ENCODE peak calls at places on chromosomes 7 and 10, in seven cellular contexts. C is DND-41, K is aorta, X is mesendoderm, W is cardiac muscle cell, N is coronary artery, A is PC-3. R is an unnamed sample.

GRCh38 chr7:22802426-22802825 is 20.2 kb downstream of the TOMM7 start:
- DNase-seq in N (no peak), X (peak), C (no peak), W (no peak), A (no peak), K (no peak), R (no peak)

GRCh38 chr7:24705481-24705954 is 51.7 kb downstream of the GSDME start:
- DNase-seq in X (no peak), A (no peak), K (no peak), W (no peak), N (peak), C (no peak), R (no peak)

GRCh38 chr10:57507788-57508187 is 759.9 kb downstream of the IPMK start:
- DNase-seq in C (no peak), X (no peak), W (no peak), A (no peak), N (no peak), K (no peak), R (no peak)

GRCh38 chr7:141785711-141786552 is 4.1 kb upstream of the TAS2R5 start:
- DNase-seq in X (peak), A (peak), C (peak), N (no peak), K (no peak), W (peak), R (no peak)

GRCh38 chr10:124745257-124745656 is 1.1 kb upstream of the FAM53B start:
- DNase-seq in N (no peak), X (no peak), W (no peak), A (no peak), C (no peak), K (no peak), R (no peak)

GRCh38 chr7:70738080-70738479 is 393.9 kb upstream of the GALNT17 start:
- DNase-seq in N (no peak), K (no peak), A (peak), X (peak), C (no peak), W (no peak), R (no peak)

GRCh38 chr10:82377608-82378007 is 502.6 kb downstream of the NRG3 start:
- DNase-seq in K (no peak), W (peak), A (no peak), X (peak), N (no peak), C (no peak), R (no peak)

GRCh38 chr10:24790599-24790998 is 66.9 kb upstream of the ARHGAP21 start:
- DNase-seq in W (no peak), K (no peak), C (no peak), A (no peak), X (peak), N (no peak), R (peak)

GRCh38 chr10:33657154-33657900 is 322.9 kb upstream of the NRP1 start:
- DNase-seq in C (no peak), K (no peak), X (no peak), A (peak), W (peak), N (no peak), R (no peak)

GRCh38 chr7:73539709-73540108 is 17.6 kb upstream of the BAZ1B start:
- DNase-seq in X (no peak), C (no peak), N (no peak), A (no peak), K (no peak), W (no peak), R (no peak)

GRCh38 chr7:104967595-104967994 is 46.4 kb upstream of the KMT2E start:
- DNase-seq in A (no peak), W (no peak), C (no peak), X (no peak), K (no peak), N (no peak), R (no peak)

GRCh38 chr7:29416906-29417305 is 146.7 kb upstream of the PRR15 start:
- DNase-seq in W (no peak), A (no peak), C (no peak), N (no peak), X (no peak), K (no peak), R (no peak)

GRCh38 chr7:158842486-158842885 is 13.2 kb upstream of the ESYT2 start:
- DNase-seq in C (no peak), N (no peak), A (no peak), X (no peak), W (no peak), K (no peak), R (no peak)

GRCh38 chr7:29189743-29190201 is 4.8 kb upstream of the CHN2 start:
- DNase-seq in A (peak), N (no peak), X (peak), K (peak), W (peak), C (peak), R (peak)

GRCh38 chr10:77989081-77989724 is 40.1 kb downstream of the POLR3A start:
- DNase-seq in C (no peak), W (no peak), K (peak), N (peak), X (no peak), A (peak), R (no peak)

GRCh38 chr7:82677493-82677892 is 233.9 kb upstream of the CACNA2D1 start:
- DNase-seq in X (peak), A (no peak), K (no peak), N (no peak), C (peak), W (peak), R (no peak)

GRCh38 chr7:145643981-145644380 is 472.6 kb upstream of the CNTNAP2 start:
- DNase-seq in K (no peak), A (peak), X (no peak), W (no peak), C (no peak), N (no peak), R (no peak)

GRCh38 chr7:14835399-14835798 is 67.2 kb downstream of the DGKB start:
- DNase-seq in C (no peak), N (no peak), W (peak), X (no peak), A (no peak), K (no peak), R (no peak)

GRCh38 chr7:73974948-73975926 is 52.7 kb upstream of the ELN start:
- DNase-seq in N (no peak), X (no peak), K (peak), C (no peak), W (no peak), A (no peak), R (no peak)

GRCh38 chr7:2710256-2710655 is 22.3 kb downstream of the AMZ1 start:
- DNase-seq in X (no peak), N (no peak), K (no peak), W (no peak), C (peak), A (no peak), R (no peak)

GRCh38 chr7:2024227-2024918 is 208.4 kb downstream of the MAD1L1 start:
- DNase-seq in X (peak), N (peak), C (no peak), K (peak), A (no peak), W (no peak), R (no peak)

GRCh38 chr10:105700327-105700726 is 1059.2 kb downstream of the SORCS3 start:
- DNase-seq in C (no peak), N (no peak), A (no peak), W (no peak), K (no peak), X (peak), R (no peak)

GRCh38 chr10:80613466-80613865 is 75.8 kb downstream of the SH2D4B start:
- DNase-seq in K (no peak), A (no peak), C (no peak), W (no peak), X (no peak), N (peak), R (no peak)

GRCh38 chr10:132036887-132037675 is 28.7 kb upstream of the JAKMIP3 start:
- DNase-seq in X (peak), W (peak), C (no peak), N (no peak), A (no peak), K (no peak), R (no peak)

GRCh38 chr10:131478398-131478989 is 167.0 kb upstream of the TCERG1L start:
- DNase-seq in W (no peak), A (no peak), X (no peak), N (peak), K (no peak), C (no peak), R (no peak)

GRCh38 chr10:93589648-93590562 is 11.1 kb downstream of the RBP4 start:
- DNase-seq in W (no peak), A (no peak), N (peak), K (no peak), X (no peak), C (no peak), R (no peak)

GRCh38 chr7:79182283-79182682 is 271.2 kb downstream of the MAGI2 start:
- DNase-seq in W (no peak), X (no peak), K (no peak), C (no peak), N (no peak), A (peak), R (no peak)

GRCh38 chr10:89644691-89644966 is 413 bp downstream of the PANK1 start:
- DNase-seq in N (no peak), A (no peak), C (no peak), W (no peak), K (no peak), X (no peak), R (peak)

GRCh38 chr7:137091396-137091795 is 222.9 kb downstream of the CHRM2 start:
- DNase-seq in W (peak), N (no peak), K (no peak), A (peak), X (peak), C (no peak), R (no peak)

GRCh38 chr7:47498229-47499056 is 83.5 kb downstream of the TNS3 start:
- DNase-seq in W (no peak), C (no peak), X (no peak), K (peak), A (no peak), N (no peak), R (no peak)

GRCh38 chr10:61356342-61356741 is 96.8 kb downstream of the TMEM26 start:
- DNase-seq in X (no peak), N (no peak), W (no peak), C (no peak), K (no peak), A (no peak), R (no peak)

GRCh38 chr10:49690673-49691356 is 11.4 kb downstream of the C10orf53 start:
- DNase-seq in K (no peak), N (no peak), W (no peak), C (no peak), X (no peak), A (no peak), R (no peak)

GRCh38 chr10:86057708-86058107 is 308.9 kb downstream of the GRID1 start:
- DNase-seq in X (peak), N (peak), K (no peak), W (no peak), A (no peak), C (no peak), R (no peak)

GRCh38 chr10:100174699-100175677 is 10.8 kb downstream of the ERLIN1 start:
- DNase-seq in C (no peak), X (no peak), N (no peak), K (no peak), A (no peak), W (no peak), R (no peak)

GRCh38 chr7:116239019-116239418 is 28.7 kb downstream of the TES start:
- DNase-seq in X (no peak), C (no peak), W (no peak), A (no peak), K (no peak), N (no peak), R (no peak)

GRCh38 chr10:107141539-107142061 is 22.9 kb downstream of the SORCS1 start:
- DNase-seq in A (no peak), C (no peak), X (no peak), W (no peak), K (no peak), N (no peak), R (no peak)

GRCh38 chr7:97001656-97002554 is 3.4 kb upstream of the DLX6 start:
- DNase-seq in K (no peak), W (no peak), A (no peak), C (no peak), X (peak), N (no peak), R (no peak)
- H3K27ac ChIP-seq in K (no peak), W (no peak), A (no peak), C (no peak), X (no peak), N (no peak), R (peak)

GRCh38 chr10:103021150-103021896 is 103.2 kb downstream of the CNNM2 start:
- DNase-seq in K (no peak), X (peak), N (no peak), W (no peak), A (no peak), C (no peak), R (no peak)
- H3K27ac ChIP-seq in K (peak), X (no peak), N (peak), W (no peak), A (no peak), C (no peak), R (no peak)

GRCh38 chr10:13526952-13527863 is 1.6 kb downstream of the BEND7 start:
- DNase-seq in C (no peak), A (peak), W (no peak), N (no peak), K (no peak), X (peak), R (no peak)
- H3K27ac ChIP-seq in C (no peak), A (no peak), W (no peak), N (peak), K (peak), X (no peak), R (no peak)

DNA sequence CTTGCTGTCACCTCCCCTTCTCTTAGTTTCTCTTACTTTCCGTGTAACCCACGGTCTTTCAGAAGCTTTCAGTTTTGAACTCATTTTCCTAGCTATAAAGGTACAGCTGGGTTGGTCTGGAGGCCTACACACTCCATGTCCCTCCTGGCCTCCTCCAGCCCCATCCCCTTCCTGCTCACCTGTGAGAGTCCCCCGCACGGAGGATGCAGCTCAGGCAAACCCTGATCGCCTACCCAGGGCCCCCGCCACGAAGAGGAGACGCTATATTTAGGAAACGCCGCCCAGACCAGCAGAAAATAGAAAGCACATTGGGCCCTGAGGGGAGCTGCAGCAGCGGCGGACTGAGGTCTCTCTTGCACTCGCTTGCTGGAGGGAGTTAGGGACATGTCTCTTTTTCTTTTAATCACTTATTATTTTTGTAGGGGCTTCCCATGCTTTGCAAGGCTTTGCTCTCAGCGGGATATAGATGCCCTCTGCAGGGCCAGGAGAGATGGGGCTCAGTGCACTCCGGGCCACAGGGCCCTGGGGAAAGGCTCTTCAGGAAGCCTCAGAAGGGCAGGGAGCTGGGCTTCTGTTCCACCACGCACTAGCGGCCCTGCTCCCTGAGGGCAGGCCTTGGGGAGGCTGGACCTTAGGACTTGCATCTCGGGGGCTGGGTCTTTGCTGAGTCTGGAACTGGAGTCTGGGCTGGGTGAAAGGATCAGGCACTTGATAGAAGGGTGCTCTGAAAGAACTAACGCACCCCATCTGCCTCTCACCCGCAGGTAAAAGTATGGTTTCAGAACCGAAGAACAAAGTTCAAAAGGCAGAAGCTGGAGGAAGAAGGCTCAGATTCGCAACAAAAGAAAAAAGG is 5.0 kb downstream of the EMX2 start:
- DNase-seq in W (no peak), K (peak), C (no peak), N (no peak), X (peak), A (no peak), R (no peak)
- H3K27ac ChIP-seq in W (no peak), K (no peak), C (no peak), N (peak), X (no peak), A (no peak), R (peak)

GRCh38 chr7:103605640-103606039 is 159.6 kb upstream of the SLC26A5 start:
- DNase-seq in N (no peak), K (no peak), X (no peak), C (no peak), A (peak), W (no peak), R (no peak)
- H3K27ac ChIP-seq in N (no peak), K (no peak), X (no peak), C (no peak), A (no peak), W (no peak), R (no peak)